ENCODE peak calls at places on chromosome 4, in eight cellular contexts. L is prostate gland, Q is sigmoid colon, N is heart left ventricle, T is ovary, W is uterus, B is transverse colon, K is body of pancreas. U is an unnamed sample.
A peak's percentile ranks its signal among the peaks of the same experiment; 100 is the strongest.

GRCh38 chr4:82469776-82470345 is 39.5 kb downstream of the ENOPH1 start:
- DNase-seq in L (no peak), Q (no peak), N (no peak), T (peak; percentile 32), W (no peak), B (no peak), K (no peak), U (no peak)

GRCh38 chr4:146267826-146268225 is 53.5 kb downstream of the REELD1 start:
- DNase-seq in L (no peak), Q (no peak), N (no peak), T (no peak), W (no peak), B (no peak), K (no peak), U (no peak)

GRCh38 chr4:72568959-72569718 is at the start of gene ADAMTS3:
- DNase-seq in L (peak; percentile 59), Q (peak; percentile 81), N (peak; percentile 77), T (peak; percentile 77), W (peak; percentile 80), B (peak; percentile 40), K (peak; percentile 52), U (no peak)

GRCh38 chr4:163404570-163404969 is 60.9 kb downstream of the NPY5R start:
- DNase-seq in L (no peak), Q (no peak), N (no peak), T (no peak), W (no peak), B (peak; percentile 11), K (peak; percentile 35), U (no peak)

GRCh38 chr4:153450545-153450917 is 15.6 kb upstream of the TMEM131L start:
- DNase-seq in L (no peak), Q (no peak), N (no peak), T (no peak), W (no peak), B (no peak), K (no peak), U (no peak)

GRCh38 chr4:164536829-164537228 is 217.1 kb upstream of the SMIM31 start:
- DNase-seq in L (peak; percentile 84), Q (no peak), N (no peak), T (no peak), W (no peak), B (no peak), K (no peak), U (no peak)

GRCh38 chr4:17898553-17898952 is 87.8 kb downstream of the NCAPG start:
- DNase-seq in L (no peak), Q (no peak), N (no peak), T (no peak), W (no peak), B (no peak), K (no peak), U (no peak)

GRCh38 chr4:82842593-82842992 is 44.0 kb upstream of the SCD5 start:
- DNase-seq in L (no peak), Q (no peak), N (no peak), T (no peak), W (no peak), B (no peak), K (no peak), U (no peak)

GRCh38 chr4:100968046-100968445 is 379.3 kb downstream of the PPP3CA start:
- DNase-seq in L (no peak), Q (no peak), N (no peak), T (no peak), W (no peak), B (no peak), K (no peak), U (no peak)

GRCh38 chr4:55078987-55079386 is 46.4 kb downstream of the KDR start:
- DNase-seq in L (peak; percentile 6), Q (no peak), N (peak; percentile 73), T (no peak), W (peak; percentile 54), B (no peak), K (peak; percentile 18), U (peak; percentile 33)

GRCh38 chr4:38204317-38205060 is 244.3 kb downstream of the PTTG2 start:
- DNase-seq in L (no peak), Q (no peak), N (no peak), T (no peak), W (no peak), B (no peak), K (no peak), U (no peak)

GRCh38 chr4:186137193-186137792 is 32.8 kb downstream of the FAM149A start:
- DNase-seq in L (no peak), Q (no peak), N (no peak), T (no peak), W (no peak), B (no peak), K (peak; percentile 33), U (no peak)

GRCh38 chr4:76806336-76806735 is 91.6 kb downstream of the SOWAHB start:
- DNase-seq in L (no peak), Q (no peak), N (no peak), T (no peak), W (no peak), B (no peak), K (no peak), U (no peak)

GRCh38 chr4:147370881-147371280 is 110.0 kb upstream of the EDNRA start:
- DNase-seq in L (no peak), Q (no peak), N (no peak), T (no peak), W (no peak), B (peak; percentile 70), K (no peak), U (no peak)

GRCh38 chr4:26268246-26268645 is 52.6 kb upstream of the RBPJ start:
- DNase-seq in L (no peak), Q (no peak), N (no peak), T (no peak), W (no peak), B (no peak), K (no peak), U (no peak)

GRCh38 chr4:57043304-57044251 is 64.9 kb downstream of the POLR2B start:
- DNase-seq in L (no peak), Q (no peak), N (no peak), T (no peak), W (peak; percentile 37), B (no peak), K (peak; percentile 23), U (no peak)

GRCh38 chr4:150145950-150146340 is 67.7 kb downstream of the DCLK2 start:
- DNase-seq in L (no peak), Q (no peak), N (no peak), T (no peak), W (no peak), B (no peak), K (no peak), U (no peak)

DNA sequence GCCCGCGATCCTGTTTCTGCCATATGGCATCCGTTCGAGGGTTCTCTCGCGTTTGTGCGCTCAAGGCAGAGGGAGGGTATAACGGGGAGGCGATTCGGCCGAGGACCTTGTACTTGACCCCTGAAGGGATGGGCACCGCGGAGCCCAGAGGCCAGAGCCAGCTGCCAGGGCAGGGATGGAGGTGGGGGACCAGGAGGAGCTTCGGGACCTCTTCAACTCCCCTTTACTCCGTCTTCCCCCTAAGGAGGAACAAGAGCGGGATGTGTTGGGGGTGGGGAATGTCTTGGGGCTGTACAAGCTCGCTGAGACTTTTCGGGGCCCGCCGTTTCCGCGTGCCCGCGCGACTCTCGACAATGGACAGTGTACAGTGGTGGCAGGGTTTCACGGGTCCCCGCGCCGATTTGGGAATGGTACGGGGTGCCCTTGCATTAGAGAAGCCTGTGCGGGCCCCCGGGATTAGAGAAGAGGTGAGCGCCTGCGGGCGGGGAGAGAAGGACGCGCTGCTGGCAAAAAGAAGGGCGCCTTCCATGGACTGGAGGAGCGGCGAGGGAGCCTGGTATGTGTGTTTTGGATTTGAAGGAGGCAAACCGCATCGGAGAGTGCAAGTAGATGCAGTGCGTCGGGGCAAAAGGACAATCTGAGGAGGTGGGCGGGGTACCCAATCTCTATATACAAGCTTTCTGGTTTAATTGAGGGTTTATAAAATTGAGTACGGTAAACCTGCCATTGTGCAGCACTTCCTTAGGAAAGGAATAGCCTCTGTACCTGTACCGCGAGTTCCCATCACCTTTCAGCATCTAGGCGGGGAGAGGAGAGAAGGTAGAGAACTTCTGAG is 841 bp downstream of the UGT8 start:
- DNase-seq in L (no peak), Q (no peak), N (no peak), T (no peak), W (no peak), B (peak; percentile 71), K (peak; percentile 42), U (no peak)
- H3K27me3 ChIP-seq in L (peaks cover 6% of the 10 kb centered on the region), Q (peaks cover 24% of the 10 kb centered on the region), N (peaks cover 3% of the 10 kb centered on the region), T (no peaks in the 10 kb centered on the region), W (no peaks in the 10 kb centered on the region), B (peaks cover 19% of the 10 kb centered on the region), K (no peaks in the 10 kb centered on the region), U (peaks cover 13% of the 10 kb centered on the region)

GRCh38 chr4:68338625-68339024 is 11.3 kb downstream of the YTHDC1 start:
- DNase-seq in L (no peak), Q (no peak), N (no peak), T (no peak), W (no peak), B (no peak), K (no peak), U (no peak)

GRCh38 chr4:68344049-68344448 is 5.8 kb downstream of the YTHDC1 start:
- DNase-seq in L (no peak), Q (no peak), N (no peak), T (no peak), W (no peak), B (no peak), K (no peak), U (no peak)

GRCh38 chr4:68346461-68346860 is 3.4 kb downstream of the YTHDC1 start:
- DNase-seq in L (no peak), Q (no peak), N (no peak), T (no peak), W (no peak), B (no peak), K (no peak), U (no peak)

GRCh38 chr4:68344785-68345184 is 5.1 kb downstream of the YTHDC1 start:
- DNase-seq in L (no peak), Q (no peak), N (no peak), T (no peak), W (no peak), B (no peak), K (no peak), U (no peak)

GRCh38 chr4:68342139-68342538 is 7.8 kb downstream of the YTHDC1 start:
- DNase-seq in L (no peak), Q (no peak), N (no peak), T (no peak), W (no peak), B (no peak), K (peak; percentile 42), U (no peak)
- H3K4me1 ChIP-seq in L (peaks cover 13% of the 10 kb centered on the region), Q (peaks cover 90% of the 10 kb centered on the region), N (peaks cover 15% of the 10 kb centered on the region), T (peaks cover 17% of the 10 kb centered on the region), W (peaks cover 14% of the 10 kb centered on the region), B (peaks cover 36% of the 10 kb centered on the region), K (peaks cover 79% of the 10 kb centered on the region), U (peaks cover 98% of the 10 kb centered on the region)

GRCh38 chr4:110544594-110544993 is 68.6 kb downstream of the ENPEP start:
- DNase-seq in L (no peak), Q (no peak), N (no peak), T (no peak), W (no peak), B (no peak), K (no peak), U (no peak)
- TF ChIP-seq POLR2A in L (no peak), Q (no peak), N (no peak), T (no peak), W (no peak), B (no peak), K (no peak), U (no peak)

DNA sequence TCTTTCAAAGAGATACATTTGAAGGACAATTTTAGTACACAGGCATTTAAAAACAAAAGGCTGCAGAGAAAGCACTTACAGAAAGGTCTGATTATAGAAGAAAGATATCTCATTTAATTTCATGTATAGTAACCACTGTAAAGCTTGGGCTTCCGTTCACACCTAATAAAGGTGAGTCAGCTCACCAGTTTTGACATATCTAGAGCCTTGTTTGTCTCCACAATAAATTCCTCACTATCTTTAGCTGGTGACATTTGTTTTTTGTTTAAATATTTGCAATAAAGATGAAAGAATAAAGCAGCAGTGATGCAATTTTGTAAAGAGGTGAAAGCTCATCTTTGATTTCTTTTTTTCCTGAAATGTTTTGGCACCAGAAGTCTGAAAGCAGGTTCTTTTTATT is 1.1 kb upstream of the EPHA5 start:
- DNase-seq in L (no peak), Q (no peak), N (no peak), T (no peak), W (no peak), B (no peak), K (no peak), U (no peak)
- H3K27me3 ChIP-seq in L (no peaks in the 10 kb centered on the region), Q (peaks cover 32% of the 10 kb centered on the region), N (peaks cover 34% of the 10 kb centered on the region), T (no peaks in the 10 kb centered on the region), W (peaks cover 14% of the 10 kb centered on the region), B (peaks cover 57% of the 10 kb centered on the region), K (no peaks in the 10 kb centered on the region), U (no peaks in the 10 kb centered on the region)

U was measured in tibial nerve.